ENCODE peak calls at places on chromosomes 2 and 18, in six cellular contexts. P is colonic mucosa, R is uterus, V is AG09309, L is upper lobe of right lung, M is left ventricle myocardium inferior. C is an unnamed sample.

GRCh38 chr2:150619607-150620330 is 132.3 kb upstream of the RND3 start:
- DNase-seq in P (no peak), R (no peak), V (no peak), L (no peak), M (no peak), C (peak; percentile 74)

GRCh38 chr18:78673516-78674321 is 305.9 kb upstream of the SALL3 start:
- DNase-seq in P (no peak), R (no peak), V (no peak), L (no peak), M (no peak), C (no peak)

GRCh38 chr2:201500534-201500933 is 49.0 kb downstream of the STRADB start:
- DNase-seq in P (no peak), R (no peak), V (no peak), L (no peak), M (no peak), C (peak; percentile 8)

GRCh38 chr2:53652131-53652530 is 115.5 kb upstream of the CHAC2 start:
- DNase-seq in P (no peak), R (no peak), V (no peak), L (no peak), M (no peak), C (no peak)

GRCh38 chr2:108855194-108855593 is 68.6 kb downstream of the CCDC138 start:
- DNase-seq in P (no peak), R (no peak), V (no peak), L (no peak), M (no peak), C (peak; percentile 29)

GRCh38 chr18:74286106-74286856 is 5.5 kb downstream of the CYB5A start:
- DNase-seq in P (no peak), R (no peak), V (no peak), L (no peak), M (no peak), C (peak; percentile 26)

GRCh38 chr2:106833248-106833647 is 52.7 kb downstream of the ST6GAL2 start:
- DNase-seq in P (no peak), R (no peak), V (no peak), L (no peak), M (no peak), C (no peak)

GRCh38 chr2:29113891-29114321 is 1.3 kb upstream of the CLIP4 start:
- DNase-seq in P (peak; percentile 57), R (peak; percentile 18), V (peak; percentile 32), L (peak; percentile 76), M (peak; percentile 42), C (peak; percentile 85)

GRCh38 chr18:9516437-9517064 is 41.2 kb downstream of the RALBP1 start:
- DNase-seq in P (no peak), R (no peak), V (no peak), L (no peak), M (no peak), C (peak; percentile 73)

GRCh38 chr2:101197215-101197745 is 46.1 kb upstream of the TBC1D8 start:
- DNase-seq in P (no peak), R (no peak), V (no peak), L (no peak), M (no peak), C (peak; percentile 15)

GRCh38 chr2:177667626-177668025 is 275.1 kb downstream of the AGPS start:
- DNase-seq in P (no peak), R (no peak), V (no peak), L (no peak), M (no peak), C (no peak)

GRCh38 chr2:226183033-226183432 is 616.6 kb downstream of the IRS1 start:
- DNase-seq in P (no peak), R (no peak), V (no peak), L (no peak), M (no peak), C (no peak)

GRCh38 chr2:239690651-239691631 is 290.1 kb upstream of the HDAC4 start:
- DNase-seq in P (peak; percentile 10), R (no peak), V (no peak), L (no peak), M (no peak), C (no peak)

GRCh38 chr2:197135806-197136205 is 174.8 kb downstream of the ANKRD44 start:
- DNase-seq in P (no peak), R (no peak), V (no peak), L (no peak), M (no peak), C (no peak)

GRCh38 chr2:177604291-177605065 is 211.9 kb downstream of the AGPS start:
- DNase-seq in P (peak; percentile 62), R (peak; percentile 49), V (peak; percentile 67), L (no peak), M (no peak), C (peak; percentile 93)

GRCh38 chr18:39149211-39149806 is 1583.7 kb upstream of the CELF4 start:
- DNase-seq in P (no peak), R (no peak), V (no peak), L (no peak), M (no peak), C (no peak)

GRCh38 chr2:205477016-205477705 is 205.1 kb upstream of the NRP2 start:
- DNase-seq in P (no peak), R (no peak), V (peak; percentile 67), L (no peak), M (no peak), C (peak; percentile 27)

GRCh38 chr18:73355076-73355475 is 487.3 kb upstream of the NETO1 start:
- DNase-seq in P (no peak), R (no peak), V (no peak), L (no peak), M (no peak), C (peak; percentile 47)

GRCh38 chr2:105732096-105732495 is 12.6 kb upstream of the NCK2 start:
- DNase-seq in P (no peak), R (no peak), V (no peak), L (no peak), M (no peak), C (peak; percentile 16)
- H3K4me3 ChIP-seq in P (no peak overlapping the region), R (no peak overlapping the region), V (no peak overlapping the region), L (no peak overlapping the region), M (no peak overlapping the region), C (no peak overlapping the region)

GRCh38 chr2:229718057-229718456 is 3.7 kb upstream of the DNER start:
- DNase-seq in P (no peak), R (no peak), V (no peak), L (no peak), M (no peak), C (no peak)

GRCh38 chr2:229713371-229714079 is 830 bp downstream of the DNER start:
- DNase-seq in P (no peak), R (no peak), V (no peak), L (no peak), M (no peak), C (no peak)

GRCh38 chr2:229714736-229715541 is 584 bp upstream of the DNER start:
- DNase-seq in P (peak; percentile 33), R (no peak), V (no peak), L (peak; percentile 80), M (peak; percentile 42), C (peak; percentile 53)

GRCh38 chr2:229714080-229714735 is at the start of gene DNER:
- DNase-seq in P (peak; percentile 38), R (no peak), V (no peak), L (no peak), M (no peak), C (no peak)

DNA sequence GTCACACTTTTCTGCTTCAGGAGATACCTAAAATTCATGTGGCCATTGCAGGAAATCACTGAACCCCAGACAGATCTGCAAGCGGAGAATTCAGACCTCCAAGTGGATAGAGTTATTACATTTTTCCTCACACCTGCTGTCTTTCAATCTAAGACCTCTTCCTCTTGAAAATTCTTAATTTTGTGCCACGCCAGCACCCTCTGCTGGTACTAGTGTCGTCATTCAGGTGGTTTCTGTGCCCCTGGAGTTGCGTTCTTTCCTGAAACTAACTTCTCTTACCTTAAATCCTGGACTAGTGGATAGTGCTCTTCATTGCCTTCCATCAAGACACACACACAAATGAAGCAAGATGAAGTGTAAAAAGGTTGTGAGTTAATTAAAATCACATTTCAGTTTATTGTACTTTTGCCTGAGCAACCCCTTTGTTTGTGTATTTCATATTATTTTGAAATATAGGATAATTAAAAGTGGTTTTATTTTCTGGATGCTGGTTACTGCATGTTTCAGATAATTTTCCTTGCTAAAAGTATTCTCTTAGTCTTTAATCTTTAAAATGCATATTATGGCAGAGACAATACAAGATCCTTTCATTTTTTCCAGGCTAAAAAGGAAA is 1.6 kb upstream of the DNER start:
- DNase-seq in P (peak; percentile 27), R (no peak), V (no peak), L (no peak), M (no peak), C (peak; percentile 8)
- TF ChIP-seq CTCF in P (peak; percentile 16), R (no peak), V (peak; percentile 36), L (peak; percentile 10), M (no peak), C (peak; percentile 24)

GRCh38 chr18:25787281-25787680 is 303.1 kb downstream of the SS18 start:
- DNase-seq in P (no peak), R (no peak), V (no peak), L (no peak), M (no peak), C (no peak)
- H3K4me3 ChIP-seq in P (no peak overlapping the region), R (no peak overlapping the region), V (no peak overlapping the region), L (no peak overlapping the region), M (no peak overlapping the region), C (no peak overlapping the region)

DNA sequence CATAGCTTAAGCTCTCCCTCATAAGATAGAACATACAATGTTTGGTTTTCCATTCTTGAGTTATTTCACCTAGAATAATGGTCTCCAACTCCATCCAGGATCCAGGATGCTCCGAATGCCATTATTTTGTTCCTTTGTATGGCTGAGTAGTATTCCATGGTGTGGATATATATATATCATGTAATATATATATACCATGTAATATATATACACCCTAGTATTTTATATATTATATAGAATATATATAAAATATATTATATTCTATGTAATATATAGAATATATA is 17.8 kb downstream of the FBXO48 start:
- DNase-seq in P (no peak), R (no peak), V (no peak), L (no peak), M (no peak), C (no peak)
- TF ChIP-seq CTCF in P (no peak), R (no peak), V (no peak), L (no peak), M (no peak), C (no peak)

DNA sequence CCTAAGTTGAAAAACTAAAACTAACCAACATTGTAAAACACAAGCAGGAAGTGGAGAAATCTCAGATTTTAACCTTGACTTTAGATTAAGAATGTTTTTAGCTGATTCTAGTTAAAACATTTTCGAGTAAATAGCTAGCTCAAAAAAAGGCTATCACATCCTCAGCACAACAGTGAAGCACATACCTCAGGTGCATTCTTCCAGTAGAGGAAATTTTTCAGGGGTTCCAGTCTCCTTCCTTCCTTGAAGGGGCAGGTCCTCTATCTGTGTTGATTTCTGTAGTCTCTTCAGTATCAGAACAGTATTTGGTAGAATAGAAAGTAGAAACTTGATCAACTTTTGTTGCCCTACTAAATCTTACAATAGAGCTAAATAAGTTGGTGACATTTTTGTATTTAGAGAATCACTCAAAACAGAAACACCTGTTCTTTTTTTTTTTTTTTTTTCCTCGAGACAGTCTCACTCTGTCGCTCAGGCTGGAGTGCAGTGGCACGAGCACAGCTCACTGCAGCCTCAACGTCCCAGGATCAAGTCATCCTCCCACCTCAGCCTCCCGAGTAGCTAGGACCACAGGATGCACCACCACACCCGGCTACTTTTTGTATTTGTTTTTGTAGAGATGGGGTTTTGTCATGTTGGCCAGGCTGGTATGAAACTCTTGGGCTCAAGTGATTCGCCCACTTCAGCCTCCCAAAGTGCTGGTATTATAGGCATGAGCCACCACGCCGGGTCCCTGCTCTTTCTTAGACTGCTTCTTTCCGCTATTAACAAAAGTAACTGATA is 6.9 kb upstream of the GPR155 start:
- DNase-seq in P (no peak), R (no peak), V (no peak), L (no peak), M (no peak), C (no peak)
- H3K4me3 ChIP-seq in P (no peak overlapping the region), R (no peak overlapping the region), V (no peak overlapping the region), L (no peak overlapping the region), M (peak overlapping the region; percentile 2), C (no peak overlapping the region)

C was measured in fibroblast of the aortic adventitia.